ENCODE peak calls at places on chromosomes 3 and 15, in five cellular contexts. O is upper lobe of right lung, D is left ventricle myocardium inferior, C is fibroblast of pulmonary artery, P is nephron progenitor cell. R is an unnamed sample.

GRCh38 chr3:127170794-127171193 is 22.1 kb upstream of the PRR23E start:
- DNase-seq in O (peak), D (no peak), C (peak), P (peak), R (no peak)

GRCh38 chr3:48404440-48405342 is 25.2 kb downstream of the PLXNB1 start:
- DNase-seq in O (no peak), D (no peak), C (no peak), P (no peak), R (no peak)

GRCh38 chr3:127252446-127252845 is 35.4 kb downstream of the PRR20G start:
- DNase-seq in O (no peak), D (no peak), C (no peak), P (no peak), R (no peak)

GRCh38 chr15:91948001-91948608 is 94.6 kb downstream of the SLCO3A1 start:
- DNase-seq in O (no peak), D (peak), C (peak), P (no peak), R (no peak)

GRCh38 chr3:58234516-58234931 is 3.1 kb upstream of the ABHD6 start:
- DNase-seq in O (no peak), D (no peak), C (peak), P (no peak), R (no peak)

GRCh38 chr3:33883538-33884203 is 85.2 kb downstream of the PDCD6IP start:
- DNase-seq in O (no peak), D (no peak), C (peak), P (peak), R (peak)

GRCh38 chr3:16063603-16064002 is 110.9 kb upstream of the GALNT15 start:
- DNase-seq in O (no peak), D (no peak), C (no peak), P (no peak), R (no peak)

GRCh38 chr3:24272875-24273274 is 221.8 kb downstream of the THRB start:
- DNase-seq in O (no peak), D (no peak), C (no peak), P (no peak), R (no peak)

GRCh38 chr3:51381333-51381705 is 3.8 kb upstream of the MANF start:
- DNase-seq in O (no peak), D (no peak), C (no peak), P (no peak), R (no peak)

GRCh38 chr3:169147246-169148008 is 516.1 kb downstream of the MECOM start:
- DNase-seq in O (peak), D (peak), C (peak), P (peak), R (no peak)

GRCh38 chr3:44960387-44961026 is 15.5 kb downstream of the ZDHHC3 start:
- DNase-seq in O (no peak), D (no peak), C (peak), P (no peak), R (peak)

GRCh38 chr15:67809866-67810265 is 15.4 kb upstream of the SKOR1 start:
- DNase-seq in O (no peak), D (no peak), C (no peak), P (peak), R (no peak)

GRCh38 chr3:12507871-12508281 is 23.6 kb downstream of the TSEN2 start:
- DNase-seq in O (no peak), D (no peak), C (peak), P (peak), R (no peak)

GRCh38 chr3:49924683-49925082 is 4.9 kb downstream of the MON1A start:
- DNase-seq in O (no peak), D (no peak), C (peak), P (no peak), R (no peak)

GRCh38 chr15:80823995-80824394 is 44.8 kb downstream of the CEMIP start:
- DNase-seq in O (no peak), D (no peak), C (no peak), P (no peak), R (peak)

GRCh38 chr15:101198031-101198430 is 53.8 kb downstream of the CHSY1 start:
- DNase-seq in O (no peak), D (no peak), C (no peak), P (no peak), R (no peak)

GRCh38 chr3:186841637-186842036 is 873 bp upstream of the ADIPOQ start:
- DNase-seq in O (no peak), D (no peak), C (no peak), P (no peak), R (no peak)

GRCh38 chr3:8097690-8098089 is 403.9 kb upstream of the LMCD1 start:
- DNase-seq in O (no peak), D (no peak), C (no peak), P (no peak), R (no peak)
- TF ChIP-seq CTCF in O (no peak), D (no peak), C (no peak), P (no peak), R (no peak)

GRCh38 chr15:88835646-88836045 is 32.4 kb downstream of the ACAN start:
- DNase-seq in O (no peak), D (no peak), C (peak), P (no peak), R (no peak)

GRCh38 chr15:88833688-88834087 is 30.5 kb downstream of the ACAN start:
- DNase-seq in O (no peak), D (no peak), C (no peak), P (no peak), R (no peak)

GRCh38 chr15:88835119-88835518 is 31.9 kb downstream of the ACAN start:
- DNase-seq in O (no peak), D (no peak), C (peak), P (no peak), R (no peak)

GRCh38 chr15:88833196-88833595 is 30.0 kb downstream of the ACAN start:
- DNase-seq in O (no peak), D (no peak), C (no peak), P (no peak), R (no peak)

GRCh38 chr15:88834211-88834812 is 31.1 kb downstream of the ACAN start:
- DNase-seq in O (no peak), D (peak), C (peak), P (peak), R (peak)
- TF ChIP-seq CTCF in O (peak), D (peak), C (peak), P (peak), R (peak)

GRCh38 chr15:41501191-41501917 is 7.7 kb downstream of the ITPKA start:
- DNase-seq in O (peak), D (no peak), C (no peak), P (peak), R (peak)
- TF ChIP-seq CTCF in O (no peak), D (no peak), C (no peak), P (no peak), R (no peak)

DNA sequence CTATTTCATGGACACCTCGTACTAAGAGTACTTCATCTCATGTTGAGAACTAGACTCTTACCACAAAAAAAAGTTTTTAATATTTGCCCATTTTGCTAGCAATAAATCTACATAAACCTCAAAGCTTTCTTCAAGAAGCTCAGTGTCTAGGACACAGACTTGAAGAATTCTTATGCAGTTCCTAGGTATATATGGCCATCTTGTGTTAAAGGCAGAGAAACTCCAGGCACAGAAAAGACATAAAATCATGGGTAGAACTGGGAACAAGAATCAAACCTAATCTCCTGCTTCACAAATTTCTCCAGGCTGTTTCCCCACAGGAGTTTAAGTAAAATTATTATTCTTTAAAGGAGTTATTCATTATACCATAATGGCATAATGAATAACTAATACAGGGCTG is 4.4 kb downstream of the MBD4 start:
- DNase-seq in O (no peak), D (no peak), C (no peak), P (no peak), R (no peak)
- TF ChIP-seq CTCF in O (no peak), D (no peak), C (no peak), P (no peak), R (no peak)

DNA sequence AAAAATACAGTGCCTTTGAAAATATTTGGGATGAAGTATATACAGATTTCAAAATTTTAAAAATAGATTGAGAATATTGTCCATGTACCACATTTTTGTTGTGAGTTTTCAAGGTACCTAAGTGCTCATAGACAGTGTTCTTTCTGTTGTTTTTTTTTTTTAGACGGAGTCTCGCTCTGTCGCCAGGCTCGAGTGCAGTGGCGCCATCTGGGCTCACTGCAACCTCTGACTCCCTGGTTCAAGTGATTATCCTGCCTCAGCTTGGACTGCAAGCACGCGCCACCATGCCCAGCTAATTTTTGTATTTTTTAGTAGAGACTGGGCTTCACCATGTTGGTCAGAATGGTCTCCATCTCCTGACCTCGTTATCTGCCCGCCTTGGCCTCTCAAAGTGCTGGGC is 223.9 kb downstream of the MCTP2 start:
- DNase-seq in O (no peak), D (no peak), C (no peak), P (no peak), R (no peak)
- TF ChIP-seq CTCF in O (no peak), D (no peak), C (no peak), P (no peak), R (no peak)

GRCh38 chr3:196192036-196193001 is 18.9 kb downstream of the ZDHHC19 start:
- DNase-seq in O (no peak), D (peak), C (no peak), P (no peak), R (peak)
- TF ChIP-seq CTCF in O (peak), D (no peak), C (no peak), P (no peak), R (no peak)

GRCh38 chr3:171640520-171641412 is 169.5 kb downstream of the PLD1 start:
- DNase-seq in O (no peak), D (peak), C (peak), P (peak), R (no peak)
- TF ChIP-seq CTCF in O (no peak), D (no peak), C (peak), P (no peak), R (no peak)

GRCh38 chr15:77333166-77333565 is 86.7 kb downstream of the PEAK1 start:
- DNase-seq in O (no peak), D (no peak), C (no peak), P (no peak), R (no peak)
- TF ChIP-seq CTCF in O (no peak), D (no peak), C (no peak), P (no peak), R (no peak)